ENCODE peak calls at places on chromosome 20, in nine cellular contexts. T is BJ; S is thyroid gland; Y is AG04450; P is LNCaP clone FGC; U is uterus; I is CD8-positive, alpha-beta T cell; B is cardiac muscle cell; M is NB4. K is an unnamed sample.

GRCh38 chr20:12847862-12848261 is 160.9 kb upstream of the SPTLC3 start:
- DNase-seq in T (no peak), S (no peak), Y (no peak), P (no peak), U (no peak), I (no peak), B (peak; percentile 17), M (peak; percentile 31), K (no peak)

GRCh38 chr20:35085477-35086225 is 7.0 kb downstream of the TRPC4AP start:
- DNase-seq in T (no peak), S (no peak), Y (no peak), P (no peak), U (no peak), I (no peak), B (no peak), M (peak; percentile 70), K (no peak)

GRCh38 chr20:7828437-7828836 is 111.8 kb downstream of the HAO1 start:
- DNase-seq in T (no peak), S (no peak), Y (no peak), P (no peak), U (no peak), I (no peak), B (peak; percentile 59), M (no peak), K (no peak)

GRCh38 chr20:22583773-22584629 is at the start of gene FOXA2:
- DNase-seq in T (no peak), S (peak; percentile 80), Y (no peak), P (no peak), U (no peak), I (no peak), B (no peak), M (no peak), K (no peak)

GRCh38 chr20:32249030-32249738 is 28.3 kb upstream of the KIF3B start:
- DNase-seq in T (no peak), S (no peak), Y (no peak), P (no peak), U (no peak), I (peak; percentile 71), B (no peak), M (peak; percentile 81), K (no peak)

GRCh38 chr20:52056203-52057062 is 135.1 kb downstream of the ZFP64 start:
- DNase-seq in T (peak; percentile 83), S (no peak), Y (peak; percentile 74), P (no peak), U (no peak), I (no peak), B (peak; percentile 64), M (no peak), K (no peak)

GRCh38 chr20:49306903-49307336 is 29.1 kb upstream of the ZNFX1 start:
- DNase-seq in T (no peak), S (no peak), Y (no peak), P (peak; percentile 94), U (no peak), I (no peak), B (no peak), M (no peak), K (no peak)

GRCh38 chr20:11540558-11540957 is 377.1 kb upstream of the BTBD3 start:
- DNase-seq in T (no peak), S (no peak), Y (no peak), P (no peak), U (no peak), I (no peak), B (no peak), M (no peak), K (no peak)

GRCh38 chr20:22371843-22372242 is 212.5 kb downstream of the FOXA2 start:
- DNase-seq in T (no peak), S (peak; percentile 67), Y (no peak), P (no peak), U (no peak), I (no peak), B (no peak), M (peak; percentile 67), K (no peak)

GRCh38 chr20:21981607-21982344 is 276.3 kb downstream of the PAX1 start:
- DNase-seq in T (no peak), S (no peak), Y (no peak), P (no peak), U (no peak), I (no peak), B (no peak), M (no peak), K (no peak)

GRCh38 chr20:49630396-49630951 is 62.5 kb upstream of the PTGIS start:
- DNase-seq in T (no peak), S (no peak), Y (no peak), P (no peak), U (no peak), I (no peak), B (no peak), M (no peak), K (no peak)

GRCh38 chr20:23206061-23206460 is 119.9 kb upstream of the CD93 start:
- DNase-seq in T (no peak), S (no peak), Y (no peak), P (no peak), U (no peak), I (no peak), B (no peak), M (no peak), K (no peak)

GRCh38 chr20:1801551-1801950 is 93.7 kb upstream of the SIRPA start:
- DNase-seq in T (no peak), S (no peak), Y (no peak), P (no peak), U (no peak), I (no peak), B (no peak), M (no peak), K (no peak)
- H3K4me3 ChIP-seq in T (no peak overlapping the region), S (no peak overlapping the region), Y (no peak overlapping the region), P (no peak overlapping the region), U (no peak overlapping the region), I (no peak overlapping the region), B (no peak overlapping the region), M (no peak overlapping the region), K (no peak overlapping the region)

GRCh38 chr20:57545927-57546662 is 14.8 kb upstream of the PCK1 start:
- DNase-seq in T (no peak), S (no peak), Y (no peak), P (no peak), U (no peak), I (no peak), B (no peak), M (no peak), K (no peak)
- TF ChIP-seq CTCF in T (no peak), S (no peak), Y (no peak), P (no peak), U (no peak), I (no peak), B (no peak), M (no peak), K (no peak)

GRCh38 chr20:36305602-36306556 is at the start of gene DLGAP4:
- DNase-seq in T (no peak), S (no peak), Y (no peak), P (no peak), U (no peak), I (no peak), B (no peak), M (no peak), K (no peak)
- H3K4me3 ChIP-seq in T (no peak within 1 kb of the TSS), S (no peak within 1 kb of the TSS), Y (no peak within 1 kb of the TSS), P (no peak within 1 kb of the TSS), U (no peak within 1 kb of the TSS), I (no peak within 1 kb of the TSS), B (peak within 1 kb of the TSS; percentile 32), M (no peak within 1 kb of the TSS), K (no peak within 1 kb of the TSS)

GRCh38 chr20:59273699-59274380 is 26.6 kb upstream of the EDN3 start:
- DNase-seq in T (no peak), S (no peak), Y (no peak), P (no peak), U (no peak), I (no peak), B (no peak), M (peak; percentile 88), K (no peak)
- TF ChIP-seq CTCF in T (no peak), S (no peak), Y (no peak), P (no peak), U (no peak), I (no peak), B (no peak), M (no peak), K (no peak)

DNA sequence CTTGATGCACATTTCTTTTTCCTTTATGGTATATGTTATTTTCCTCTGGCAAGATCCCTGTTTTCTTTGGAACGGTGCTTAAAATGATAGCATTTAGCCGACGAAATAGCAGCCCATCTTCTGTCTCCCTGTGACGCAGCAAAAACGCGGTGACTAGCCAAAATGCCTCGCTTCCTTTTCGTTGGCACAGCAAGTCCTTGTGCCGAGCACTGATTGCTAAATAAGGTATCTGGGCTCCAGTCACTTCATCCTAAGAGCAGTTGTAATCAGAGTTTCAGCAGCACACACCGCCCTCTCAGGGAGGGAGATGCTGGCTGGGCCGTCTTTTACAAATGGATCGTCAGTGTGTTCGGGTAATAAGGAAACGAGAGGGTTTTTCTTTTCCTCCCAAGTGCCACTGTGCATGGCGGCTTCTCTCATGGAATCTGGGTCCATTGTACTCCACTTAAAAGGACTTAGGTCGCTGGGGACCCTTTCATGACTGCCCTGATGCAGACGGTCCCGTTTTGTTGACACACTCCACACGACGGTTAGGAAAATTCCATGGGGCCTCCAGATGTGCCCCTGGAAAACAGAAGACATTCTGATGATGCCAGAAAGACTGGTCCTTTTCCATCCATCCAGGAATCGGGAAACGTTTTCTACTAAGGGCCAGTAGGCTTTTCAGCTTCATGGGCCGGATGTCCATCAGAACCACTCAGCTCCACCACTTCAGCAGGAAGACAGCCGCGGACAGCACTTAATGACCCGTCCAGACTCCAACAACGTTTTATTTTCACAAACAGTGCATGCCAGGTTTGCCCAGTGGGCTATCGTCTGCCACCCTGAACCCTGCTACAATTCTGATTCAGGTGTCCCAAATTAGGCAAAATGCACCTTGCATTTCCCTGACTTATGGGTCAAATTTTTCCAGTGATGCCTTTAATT is 185.5 kb downstream of the CDH4 start:
- DNase-seq in T (no peak), S (no peak), Y (peak; percentile 30), P (no peak), U (no peak), I (no peak), B (peak; percentile 94), M (no peak), K (no peak)
- H3K4me3 ChIP-seq in T (no peak overlapping the region), S (no peak overlapping the region), Y (no peak overlapping the region), P (no peak overlapping the region), U (no peak overlapping the region), I (no peak overlapping the region), B (no peak overlapping the region), M (no peak overlapping the region), K (no peak overlapping the region)